ENCODE peak calls at places on chromosome 6, in four cellular contexts. V is activated naive CD8-positive, alpha-beta T cell treated with anti-CD3 and anti-CD28 coated beads, Interleukin-2, amount 10 ng/mL, durations not matched to agents 7 days and 5 days; N is memory B cell; H is pancreas. A is an unnamed sample.

GRCh38 chr6:166106076-166106686 is 61.5 kb downstream of the TBXT start:
- DNase-seq in H (peak), N (peak), V (peak), A (peak)

GRCh38 chr6:108714012-108714773 is 134.0 kb upstream of the ARMC2 start:
- DNase-seq in N (no peak), H (no peak), V (no peak), A (peak)

GRCh38 chr6:100877851-100878250 is 3.3 kb downstream of the ASCC3 start:
- DNase-seq in H (no peak), N (no peak), V (no peak), A (no peak)

GRCh38 chr6:109299695-109300564 is 82.3 kb downstream of the CD164 start:
- DNase-seq in N (no peak), V (no peak), H (no peak), A (no peak)

GRCh38 chr6:136037246-136037884 is 185.9 kb downstream of the PDE7B start:
- DNase-seq in V (no peak), N (no peak), H (no peak), A (no peak)

GRCh38 chr6:87815449-87815848 is 113.4 kb upstream of the AKIRIN2 start:
- DNase-seq in N (no peak), H (no peak), V (no peak), A (no peak)

GRCh38 chr6:108564178-108564577 is 3.5 kb downstream of the FOXO3 start:
- DNase-seq in H (no peak), N (no peak), V (no peak), A (no peak)

GRCh38 chr6:166490671-166491500 is 95.6 kb downstream of the RAMACL start:
- DNase-seq in N (no peak), H (no peak), V (no peak), A (no peak)

GRCh38 chr6:152246554-152247337 is 390.4 kb downstream of the SYNE1 start:
- DNase-seq in N (no peak), H (no peak), V (no peak), A (no peak)

GRCh38 chr6:134714679-134715078 is 235.2 kb downstream of the ALDH8A1 start:
- DNase-seq in V (no peak), N (no peak), H (no peak), A (no peak)

GRCh38 chr6:154474636-154475428 is 35.7 kb downstream of the CNKSR3 start:
- DNase-seq in H (no peak), N (no peak), V (no peak), A (no peak)

GRCh38 chr6:139549561-139550070 is 175.2 kb upstream of the CITED2 start:
- DNase-seq in N (no peak), H (no peak), V (no peak), A (no peak)

GRCh38 chr6:13488015-13488895 is 855 bp upstream of the GFOD1 start:
- DNase-seq in H (peak), V (peak), N (peak), A (no peak)

GRCh38 chr6:47098570-47098993 is 56.5 kb upstream of the ADGRF1 start:
- DNase-seq in V (no peak), H (no peak), N (no peak), A (no peak)

GRCh38 chr6:43793875-43794242 is 23.8 kb downstream of the VEGFA start:
- DNase-seq in V (no peak), N (no peak), H (peak), A (no peak)

GRCh38 chr6:121971886-121972285 is 427.6 kb upstream of the HSF2 start:
- DNase-seq in V (no peak), N (no peak), H (no peak), A (peak)

GRCh38 chr6:151276112-151276745 is 36.5 kb downstream of the AKAP12 start:
- DNase-seq in H (no peak), V (no peak), N (no peak), A (no peak)

GRCh38 chr6:161079566-161080262 is 88.1 kb downstream of the MAP3K4 start:
- DNase-seq in H (no peak), V (no peak), N (no peak), A (no peak)

GRCh38 chr6:117075218-117075617 is 190.1 kb upstream of the VGLL2 start:
- DNase-seq in H (no peak), N (no peak), V (no peak), A (no peak)

GRCh38 chr6:125046107-125046925 is 84.1 kb downstream of the RNF217 start:
- DNase-seq in N (no peak), H (no peak), V (no peak), A (no peak)

GRCh38 chr6:46972521-46972920 is 50.8 kb upstream of the ADGRF5 start:
- DNase-seq in N (no peak), V (no peak), H (no peak), A (no peak)

GRCh38 chr6:28429781-28430180 is 13.5 kb downstream of the ZSCAN23 start:
- DNase-seq in H (no peak), V (no peak), N (no peak), A (no peak)

GRCh38 chr6:138086573-138087196 is 20.5 kb downstream of the PERP start:
- DNase-seq in V (no peak), N (no peak), H (no peak), A (peak)

GRCh38 chr6:7219310-7219709 is 93.7 kb downstream of the SSR1 start:
- DNase-seq in H (no peak), N (no peak), V (no peak), A (no peak)

GRCh38 chr6:56764081-56764566 is 121.4 kb upstream of the DST start:
- DNase-seq in N (no peak), H (no peak), V (no peak), A (peak)

GRCh38 chr6:106142876-106143431 is 56.8 kb downstream of the PRDM1 start:
- DNase-seq in V (no peak), H (no peak), N (no peak), A (no peak)

GRCh38 chr6:139173172-139173571 is 38.3 kb downstream of the HECA start:
- DNase-seq in H (no peak), V (no peak), N (no peak), A (no peak)

GRCh38 chr6:137231156-137231555 is 12.0 kb upstream of the IFNGR1 start:
- DNase-seq in N (no peak), V (no peak), H (no peak), A (no peak)

GRCh38 chr6:19838442-19839236 is 1.5 kb downstream of the ID4 start:
- DNase-seq in H (peak), N (no peak), V (peak), A (peak)

GRCh38 chr6:139839506-139840156 is 465.2 kb upstream of the CITED2 start:
- DNase-seq in V (no peak), N (no peak), H (no peak), A (no peak)

GRCh38 chr6:137570307-137570832 is 76.2 kb upstream of the OLIG3 start:
- DNase-seq in H (no peak), N (no peak), V (no peak), A (no peak)

GRCh38 chr6:107217248-107217647 is 101.9 kb upstream of the BEND3 start:
- DNase-seq in N (no peak), H (no peak), V (no peak), A (no peak)

GRCh38 chr6:16452348-16452747 is 214.0 kb downstream of the GMPR start:
- DNase-seq in H (no peak), V (no peak), N (no peak), A (no peak)

GRCh38 chr6:104789770-104790190 is 69.9 kb downstream of the HACE1 start:
- DNase-seq in V (no peak), N (no peak), H (no peak), A (peak)

GRCh38 chr6:89311853-89312531 is 3.1 kb downstream of the GABRR2 start:
- DNase-seq in N (no peak), H (no peak), V (no peak), A (no peak)

GRCh38 chr6:37182736-37183590 is 13.0 kb downstream of the PIM1 start:
- DNase-seq in V (peak), H (no peak), N (no peak), A (no peak)

A was measured in Caco-2.